ENCODE peak calls at places on chromosomes 5 and 9, in seven cellular contexts. One of them, this sample, is unnamed. For H3K4me1, the result is how much of the 10 kb centered on the place peaks cover.

GRCh38 chr5:118174671-118175070 is 813.7 kb downstream of the DTWD2 start:
- DNase-seq in CD8-positive, alpha-beta memory T cell: no peak
- DNase-seq in kidney: no peak
- DNase-seq in HCT116: no peak
- DNase-seq in transverse colon: no peak
- DNase-seq in left lung: no peak
- DNase-seq in hepatocyte: no peak
- DNase-seq in this sample: no peak

GRCh38 chr9:125544474-125544873 is 162.5 kb downstream of the MAPKAP1 start:
- DNase-seq in kidney: no peak
- DNase-seq in hepatocyte: no peak
- DNase-seq in HCT116: no peak
- DNase-seq in CD8-positive, alpha-beta memory T cell: no peak
- DNase-seq in left lung: no peak
- DNase-seq in transverse colon: no peak
- DNase-seq in this sample: no peak

GRCh38 chr5:31993182-31993961 is 180.7 kb downstream of the GOLPH3 start:
- DNase-seq in hepatocyte: no peak
- DNase-seq in CD8-positive, alpha-beta memory T cell: no peak
- DNase-seq in left lung: no peak
- DNase-seq in kidney: no peak
- DNase-seq in transverse colon: no peak
- DNase-seq in HCT116: no peak
- DNase-seq in this sample: no peak

GRCh38 chr5:45507174-45507573 is 189.0 kb downstream of the HCN1 start:
- DNase-seq in CD8-positive, alpha-beta memory T cell: no peak
- DNase-seq in HCT116: no peak
- DNase-seq in hepatocyte: peak
- DNase-seq in left lung: no peak
- DNase-seq in kidney: no peak
- DNase-seq in transverse colon: no peak
- DNase-seq in this sample: no peak

GRCh38 chr9:83706703-83707517 is 848 bp downstream of the UBQLN1 start:
- DNase-seq in transverse colon: peak
- DNase-seq in HCT116: no peak
- DNase-seq in hepatocyte: peak
- DNase-seq in kidney: peak
- DNase-seq in CD8-positive, alpha-beta memory T cell: peak
- DNase-seq in left lung: peak
- DNase-seq in this sample: peak

GRCh38 chr5:39432687-39433086 is 7.9 kb upstream of the DAB2 start:
- DNase-seq in kidney: no peak
- DNase-seq in hepatocyte: peak
- DNase-seq in CD8-positive, alpha-beta memory T cell: no peak
- DNase-seq in transverse colon: no peak
- DNase-seq in left lung: no peak
- DNase-seq in HCT116: no peak
- DNase-seq in this sample: no peak

GRCh38 chr5:1110260-1110929 is 1.5 kb downstream of the SLC12A7 start:
- DNase-seq in HCT116: no peak
- DNase-seq in hepatocyte: no peak
- DNase-seq in left lung: peak
- DNase-seq in CD8-positive, alpha-beta memory T cell: peak
- DNase-seq in kidney: no peak
- DNase-seq in transverse colon: no peak
- DNase-seq in this sample: no peak

GRCh38 chr5:58405175-58405574 is 54.7 kb downstream of the PLK2 start:
- DNase-seq in HCT116: no peak
- DNase-seq in kidney: no peak
- DNase-seq in transverse colon: no peak
- DNase-seq in hepatocyte: no peak
- DNase-seq in CD8-positive, alpha-beta memory T cell: no peak
- DNase-seq in left lung: no peak
- DNase-seq in this sample: no peak

GRCh38 chr9:90044710-90045151 is 439.9 kb downstream of the GADD45G start:
- DNase-seq in transverse colon: no peak
- DNase-seq in kidney: no peak
- DNase-seq in left lung: peak
- DNase-seq in HCT116: peak
- DNase-seq in hepatocyte: peak
- DNase-seq in CD8-positive, alpha-beta memory T cell: no peak
- DNase-seq in this sample: no peak

GRCh38 chr5:67065237-67065636 is 131.4 kb downstream of the CD180 start:
- DNase-seq in hepatocyte: no peak
- DNase-seq in left lung: no peak
- DNase-seq in transverse colon: no peak
- DNase-seq in HCT116: no peak
- DNase-seq in kidney: no peak
- DNase-seq in CD8-positive, alpha-beta memory T cell: no peak
- DNase-seq in this sample: no peak

GRCh38 chr5:38105231-38105570 is 153.2 kb upstream of the EGFLAM start:
- DNase-seq in hepatocyte: no peak
- DNase-seq in kidney: no peak
- DNase-seq in transverse colon: no peak
- DNase-seq in left lung: no peak
- DNase-seq in HCT116: no peak
- DNase-seq in CD8-positive, alpha-beta memory T cell: no peak
- DNase-seq in this sample: no peak

GRCh38 chr5:111655169-111655924 is 101.6 kb downstream of the NREP start:
- DNase-seq in transverse colon: no peak
- DNase-seq in HCT116: no peak
- DNase-seq in CD8-positive, alpha-beta memory T cell: no peak
- DNase-seq in hepatocyte: peak
- DNase-seq in left lung: no peak
- DNase-seq in kidney: no peak
- DNase-seq in this sample: no peak

GRCh38 chr9:121261107-121261460 is 6.9 kb upstream of the GSN start:
- DNase-seq in transverse colon: no peak
- DNase-seq in left lung: no peak
- DNase-seq in hepatocyte: peak
- DNase-seq in CD8-positive, alpha-beta memory T cell: no peak
- DNase-seq in HCT116: no peak
- DNase-seq in kidney: peak
- DNase-seq in this sample: peak

GRCh38 chr9:132577119-132577518 is 5.3 kb upstream of the BARHL1 start:
- DNase-seq in hepatocyte: no peak
- DNase-seq in HCT116: no peak
- DNase-seq in left lung: no peak
- DNase-seq in CD8-positive, alpha-beta memory T cell: no peak
- DNase-seq in transverse colon: no peak
- DNase-seq in kidney: no peak
- DNase-seq in this sample: no peak

GRCh38 chr9:132572921-132573320 is 9.5 kb upstream of the BARHL1 start:
- DNase-seq in hepatocyte: no peak
- DNase-seq in transverse colon: no peak
- DNase-seq in left lung: no peak
- DNase-seq in CD8-positive, alpha-beta memory T cell: no peak
- DNase-seq in HCT116: no peak
- DNase-seq in kidney: peak
- DNase-seq in this sample: no peak

GRCh38 chr9:132575811-132576210 is 6.6 kb upstream of the BARHL1 start:
- DNase-seq in CD8-positive, alpha-beta memory T cell: no peak
- DNase-seq in kidney: peak
- DNase-seq in transverse colon: no peak
- DNase-seq in hepatocyte: no peak
- DNase-seq in left lung: no peak
- DNase-seq in HCT116: no peak
- DNase-seq in this sample: no peak

GRCh38 chr9:132571806-132572600 is 10.4 kb upstream of the BARHL1 start:
- DNase-seq in transverse colon: no peak
- DNase-seq in CD8-positive, alpha-beta memory T cell: no peak
- DNase-seq in hepatocyte: no peak
- DNase-seq in kidney: peak
- DNase-seq in left lung: no peak
- DNase-seq in HCT116: no peak
- DNase-seq in this sample: no peak

DNA sequence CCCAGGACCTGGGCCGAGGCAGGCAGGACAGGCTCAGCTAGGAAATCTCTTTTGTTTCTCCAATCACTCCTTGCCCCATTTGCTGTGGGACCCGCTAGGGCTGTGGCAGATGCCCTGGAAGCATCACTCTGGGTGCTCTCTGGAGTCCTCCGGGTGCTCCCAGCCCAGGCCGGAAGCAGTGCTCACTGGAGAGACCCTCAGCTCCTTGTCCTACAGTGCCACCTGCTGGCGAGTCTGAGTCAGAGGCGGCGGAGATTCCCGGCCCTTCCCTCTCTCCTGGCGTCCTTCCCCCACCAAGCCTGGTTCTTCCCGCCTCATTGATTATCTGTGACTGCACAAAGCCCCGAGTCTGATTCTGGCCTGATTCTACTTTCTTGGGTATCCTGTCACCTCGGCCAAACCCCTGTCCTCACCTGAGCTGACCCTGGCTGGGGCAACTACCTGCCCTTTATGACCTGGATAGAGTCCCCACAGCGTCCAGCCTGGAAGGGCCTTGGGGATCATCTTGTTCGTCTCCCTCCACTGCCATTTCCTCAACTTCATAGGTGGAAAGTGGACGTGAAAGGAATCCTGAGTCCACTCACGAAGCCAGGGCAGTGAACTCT is 7.3 kb upstream of the BARHL1 start:
- DNase-seq in kidney: peak
- DNase-seq in transverse colon: peak
- DNase-seq in HCT116: peak
- DNase-seq in left lung: peak
- DNase-seq in CD8-positive, alpha-beta memory T cell: peak
- DNase-seq in hepatocyte: peak
- DNase-seq in this sample: peak
- H3K4me1 ChIP-seq in kidney: under half
- H3K4me1 ChIP-seq in transverse colon: under half
- H3K4me1 ChIP-seq in HCT116: under half
- H3K4me1 ChIP-seq in left lung: under half
- H3K4me1 ChIP-seq in CD8-positive, alpha-beta memory T cell: under half
- H3K4me1 ChIP-seq in hepatocyte: under half
- H3K4me1 ChIP-seq in this sample: under half

GRCh38 chr9:79600466-79600865 is 28.7 kb downstream of the TLE4 start:
- DNase-seq in kidney: no peak
- DNase-seq in HCT116: no peak
- DNase-seq in CD8-positive, alpha-beta memory T cell: no peak
- DNase-seq in left lung: no peak
- DNase-seq in hepatocyte: no peak
- DNase-seq in transverse colon: no peak
- DNase-seq in this sample: no peak

GRCh38 chr9:79609468-79610018 is 37.8 kb downstream of the TLE4 start:
- DNase-seq in hepatocyte: no peak
- DNase-seq in transverse colon: no peak
- DNase-seq in left lung: no peak
- DNase-seq in CD8-positive, alpha-beta memory T cell: no peak
- DNase-seq in HCT116: no peak
- DNase-seq in kidney: no peak
- DNase-seq in this sample: no peak

GRCh38 chr9:79604921-79605562 is 33.3 kb downstream of the TLE4 start:
- DNase-seq in transverse colon: no peak
- DNase-seq in hepatocyte: no peak
- DNase-seq in HCT116: no peak
- DNase-seq in CD8-positive, alpha-beta memory T cell: no peak
- DNase-seq in left lung: no peak
- DNase-seq in kidney: no peak
- DNase-seq in this sample: no peak

GRCh38 chr9:79603222-79603925 is 31.6 kb downstream of the TLE4 start:
- DNase-seq in kidney: no peak
- DNase-seq in HCT116: no peak
- DNase-seq in CD8-positive, alpha-beta memory T cell: no peak
- DNase-seq in hepatocyte: no peak
- DNase-seq in transverse colon: no peak
- DNase-seq in left lung: no peak
- DNase-seq in this sample: no peak

DNA sequence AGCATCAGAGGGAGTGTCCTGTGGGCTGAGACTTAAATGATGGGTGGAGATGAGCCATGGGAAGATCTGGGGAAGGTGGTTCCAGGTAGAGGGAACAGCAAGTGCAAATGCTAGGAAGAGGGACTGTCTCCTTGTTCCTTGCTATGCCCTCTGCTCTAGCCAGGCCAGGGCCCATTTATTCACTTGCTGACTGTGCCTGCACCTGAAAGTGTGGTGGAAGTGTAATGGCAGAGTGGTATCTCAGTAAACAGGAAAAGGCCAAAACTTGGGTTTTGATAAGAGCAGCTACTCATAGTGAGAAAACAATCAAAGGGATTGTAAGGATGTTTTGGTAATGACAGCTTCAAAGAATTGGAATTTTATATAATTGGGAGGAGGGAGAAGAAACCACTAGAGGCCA is 32.4 kb downstream of the TLE4 start:
- DNase-seq in CD8-positive, alpha-beta memory T cell: no peak
- DNase-seq in hepatocyte: no peak
- DNase-seq in kidney: no peak
- DNase-seq in left lung: no peak
- DNase-seq in HCT116: no peak
- DNase-seq in transverse colon: no peak
- DNase-seq in this sample: no peak
- H3K4me1 ChIP-seq in CD8-positive, alpha-beta memory T cell: under half
- H3K4me1 ChIP-seq in hepatocyte: under half
- H3K4me1 ChIP-seq in kidney: under half
- H3K4me1 ChIP-seq in left lung: under half
- H3K4me1 ChIP-seq in HCT116: under half
- H3K4me1 ChIP-seq in transverse colon: under half
- H3K4me1 ChIP-seq in this sample: under half

GRCh38 chr9:69175488-69175872 is 1.4 kb downstream of the TJP2 start:
- DNase-seq in kidney: no peak
- DNase-seq in CD8-positive, alpha-beta memory T cell: no peak
- DNase-seq in transverse colon: no peak
- DNase-seq in HCT116: no peak
- DNase-seq in left lung: no peak
- DNase-seq in hepatocyte: no peak
- DNase-seq in this sample: no peak
- H3K4me1 ChIP-seq in kidney: under half
- H3K4me1 ChIP-seq in CD8-positive, alpha-beta memory T cell: under half
- H3K4me1 ChIP-seq in transverse colon: under half
- H3K4me1 ChIP-seq in HCT116: half or more
- H3K4me1 ChIP-seq in left lung: under half
- H3K4me1 ChIP-seq in hepatocyte: under half
- H3K4me1 ChIP-seq in this sample: under half

GRCh38 chr9:137071282-137071681 is 925 bp upstream of the SAPCD2 start:
- DNase-seq in transverse colon: peak
- DNase-seq in left lung: no peak
- DNase-seq in hepatocyte: no peak
- DNase-seq in kidney: peak
- DNase-seq in CD8-positive, alpha-beta memory T cell: no peak
- DNase-seq in HCT116: no peak
- DNase-seq in this sample: no peak

GRCh38 chr9:137070201-137070905 is at the start of gene SAPCD2:
- DNase-seq in hepatocyte: peak
- DNase-seq in transverse colon: peak
- DNase-seq in kidney: peak
- DNase-seq in CD8-positive, alpha-beta memory T cell: peak
- DNase-seq in HCT116: peak
- DNase-seq in left lung: peak
- DNase-seq in this sample: peak

GRCh38 chr9:137069508-137070071 is 767 bp downstream of the SAPCD2 start:
- DNase-seq in hepatocyte: no peak
- DNase-seq in kidney: peak
- DNase-seq in transverse colon: peak
- DNase-seq in left lung: no peak
- DNase-seq in HCT116: no peak
- DNase-seq in CD8-positive, alpha-beta memory T cell: no peak
- DNase-seq in this sample: no peak

GRCh38 chr9:137068539-137069507 is 1.5 kb downstream of the SAPCD2 start:
- DNase-seq in CD8-positive, alpha-beta memory T cell: no peak
- DNase-seq in HCT116: no peak
- DNase-seq in kidney: no peak
- DNase-seq in transverse colon: peak
- DNase-seq in hepatocyte: no peak
- DNase-seq in left lung: no peak
- DNase-seq in this sample: no peak

GRCh38 chr9:137070906-137071275 is 534 bp upstream of the SAPCD2 start:
- DNase-seq in transverse colon: no peak
- DNase-seq in left lung: no peak
- DNase-seq in CD8-positive, alpha-beta memory T cell: no peak
- DNase-seq in kidney: peak
- DNase-seq in hepatocyte: no peak
- DNase-seq in HCT116: no peak
- DNase-seq in this sample: no peak
- H3K4me1 ChIP-seq in transverse colon: under half
- H3K4me1 ChIP-seq in left lung: under half
- H3K4me1 ChIP-seq in CD8-positive, alpha-beta memory T cell: under half
- H3K4me1 ChIP-seq in kidney: under half
- H3K4me1 ChIP-seq in hepatocyte: under half
- H3K4me1 ChIP-seq in HCT116: under half
- H3K4me1 ChIP-seq in this sample: under half